ENCODE peak calls at places on chromosome 13, in six cellular contexts. H, L, S, N, C and D are unnamed samples.

GRCh38 chr13:42525035-42525504 is 48.9 kb upstream of the TNFSF11 start:
- DNase-seq in H (no peak), S (peak; percentile 15), N (no peak), L (no peak), C (no peak), D (peak; percentile 80)

GRCh38 chr13:111316161-111316730 is 4.2 kb upstream of the TEX29 start:
- DNase-seq in H (no peak), S (no peak), C (no peak), N (no peak), L (no peak), D (no peak)

GRCh38 chr13:20388184-20388583 is 137.5 kb downstream of the CRYL1 start:
- DNase-seq in S (no peak), C (no peak), H (no peak), L (no peak), N (peak; percentile 19), D (no peak)

GRCh38 chr13:84896128-84896527 is 903.1 kb downstream of the SLITRK6 start:
- DNase-seq in N (no peak), L (peak; percentile 51), C (peak; percentile 70), S (peak; percentile 49), H (no peak), D (peak; percentile 27)

GRCh38 chr13:109918179-109918651 is 131.8 kb upstream of the IRS2 start:
- DNase-seq in L (no peak), C (peak; percentile 11), S (peak; percentile 53), H (no peak), N (no peak), D (peak; percentile 32)

GRCh38 chr13:73001971-73002370 is 56.8 kb upstream of the KLF5 start:
- DNase-seq in H (no peak), L (no peak), S (no peak), N (no peak), C (no peak), D (no peak)

GRCh38 chr13:40026741-40027140 is 371.3 kb downstream of the COG6 start:
- DNase-seq in L (no peak), H (no peak), C (no peak), S (no peak), N (no peak), D (no peak)

GRCh38 chr13:51849145-51850101 is 4.4 kb upstream of the TMEM272 start:
- DNase-seq in H (no peak), S (peak; percentile 25), L (peak; percentile 58), C (peak; percentile 76), N (no peak), D (peak; percentile 16)

GRCh38 chr13:24276310-24276709 is 33.1 kb upstream of the C1QTNF9 start:
- DNase-seq in N (no peak), H (no peak), L (no peak), S (no peak), C (peak; percentile 25), D (no peak)

GRCh38 chr13:44409595-44409994 is 36.0 kb downstream of the SERP2 start:
- DNase-seq in L (no peak), N (no peak), S (no peak), H (no peak), C (no peak), D (no peak)

GRCh38 chr13:30745917-30746686 is 10.8 kb downstream of the ALOX5AP start:
- DNase-seq in N (no peak), S (no peak), H (no peak), L (no peak), C (peak; percentile 66), D (no peak)

GRCh38 chr13:77460195-77460594 is 75.3 kb upstream of the SCEL start:
- DNase-seq in H (peak; percentile 27), L (no peak), C (peak; percentile 91), S (no peak), N (peak; percentile 39), D (no peak)

GRCh38 chr13:113083402-113084061 is 22.1 kb upstream of the F7 start:
- DNase-seq in S (peak; percentile 73), L (no peak), C (no peak), H (peak; percentile 30), N (no peak), D (no peak)

GRCh38 chr13:93847162-93847561 is 620.6 kb downstream of the GPC6 start:
- DNase-seq in N (no peak), S (peak; percentile 92), C (peak; percentile 20), H (no peak), L (no peak), D (peak; percentile 77)

GRCh38 chr13:20825476-20825875 is 51.7 kb upstream of the EEF1AKMT1 start:
- DNase-seq in H (no peak), N (no peak), S (peak; percentile 27), C (no peak), L (no peak), D (no peak)

GRCh38 chr13:39016789-39017188 is 21.1 kb downstream of the PROSER1 start:
- DNase-seq in S (peak; percentile 38), N (no peak), H (no peak), C (peak; percentile 50), L (peak; percentile 21), D (no peak)

GRCh38 chr13:20993661-20994440 is 67.5 kb downstream of the LATS2 start:
- DNase-seq in L (no peak), N (no peak), S (peak; percentile 94), H (no peak), C (peak; percentile 98), D (peak; percentile 43)

GRCh38 chr13:40983725-40984669 is 35.1 kb downstream of the ELF1 start:
- DNase-seq in C (no peak), N (no peak), H (no peak), L (no peak), S (no peak), D (no peak)

GRCh38 chr13:47672982-47673670 is 327.9 kb downstream of the SUCLA2 start:
- DNase-seq in N (no peak), S (peak; percentile 94), C (peak; percentile 33), L (no peak), H (no peak), D (peak; percentile 56)

DNA sequence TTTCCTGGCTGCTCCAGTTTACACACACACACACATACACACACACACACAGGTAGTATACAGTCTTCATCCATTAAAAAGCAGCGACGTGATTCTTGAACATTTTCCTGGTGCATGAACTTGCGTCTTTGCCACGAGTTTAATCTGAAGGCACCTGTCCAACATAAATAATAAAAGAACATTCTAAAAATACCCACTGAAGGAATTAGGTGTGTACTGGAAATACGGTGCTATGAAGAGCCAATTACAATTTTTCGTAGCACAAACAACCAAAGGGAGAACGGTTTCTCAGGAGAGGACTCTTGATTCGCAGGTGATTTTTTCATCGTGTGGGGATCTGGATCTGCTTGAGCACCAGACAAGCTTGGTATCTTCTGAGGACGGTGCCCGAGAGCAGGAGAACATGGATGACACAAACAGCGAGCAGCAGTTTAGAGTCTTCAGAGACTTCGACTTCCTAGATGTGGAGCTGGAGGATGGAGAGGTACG is 61.2 kb downstream of the ZAR1L start:
- DNase-seq in C (no peak), N (peak; percentile 52), S (no peak), H (no peak), L (no peak), D (no peak)
- H3K4me3 ChIP-seq in C (no peak overlapping the region), N (peak overlapping the region; percentile 40), S (no peak overlapping the region), H (no peak overlapping the region), L (no peak overlapping the region), D (no peak overlapping the region)

GRCh38 chr13:99313941-99314340 is 6.7 kb upstream of the GPR183 start:
- DNase-seq in C (no peak), H (no peak), N (no peak), L (no peak), S (no peak), D (no peak)

GRCh38 chr13:99311748-99312492 is 4.7 kb upstream of the GPR183 start:
- DNase-seq in N (no peak), H (no peak), S (peak; percentile 67), L (no peak), C (peak; percentile 34), D (no peak)

GRCh38 chr13:99312493-99312883 is 5.3 kb upstream of the GPR183 start:
- DNase-seq in S (peak; percentile 99), L (no peak), N (no peak), H (peak; percentile 59), C (peak; percentile 93), D (peak; percentile 93)

GRCh38 chr13:99314640-99315176 is 7.5 kb upstream of the GPR183 start:
- DNase-seq in S (peak; percentile 40), L (no peak), C (no peak), H (no peak), N (no peak), D (peak; percentile 94)

GRCh38 chr13:99313473-99313872 is 6.3 kb upstream of the GPR183 start:
- DNase-seq in L (no peak), H (no peak), S (peak; percentile 33), C (no peak), N (no peak), D (no peak)
- H3K4me3 ChIP-seq in L (no peak overlapping the region), H (no peak overlapping the region), S (no peak overlapping the region), C (no peak overlapping the region), N (no peak overlapping the region), D (no peak overlapping the region)

GRCh38 chr13:27921421-27921960 is 1.7 kb downstream of the PDX1 start:
- DNase-seq in L (no peak), C (peak; percentile 49), N (no peak), S (no peak), H (no peak), D (no peak)

GRCh38 chr13:27921961-27922910 is 2.4 kb downstream of the PDX1 start:
- DNase-seq in C (peak; percentile 16), S (no peak), N (no peak), L (no peak), H (no peak), D (no peak)

GRCh38 chr13:27923794-27924528 is 4.2 kb downstream of the PDX1 start:
- DNase-seq in H (no peak), L (no peak), S (no peak), N (no peak), C (no peak), D (no peak)

GRCh38 chr13:27924529-27925141 is 4.8 kb downstream of the PDX1 start:
- DNase-seq in C (no peak), H (no peak), S (no peak), N (no peak), L (no peak), D (no peak)

GRCh38 chr13:27922974-27923612 is 3.3 kb downstream of the PDX1 start:
- DNase-seq in L (no peak), S (no peak), H (no peak), C (no peak), N (no peak), D (no peak)
- H3K4me3 ChIP-seq in L (no peak overlapping the region), S (no peak overlapping the region), H (no peak overlapping the region), C (no peak overlapping the region), N (no peak overlapping the region), D (no peak overlapping the region)

DNA sequence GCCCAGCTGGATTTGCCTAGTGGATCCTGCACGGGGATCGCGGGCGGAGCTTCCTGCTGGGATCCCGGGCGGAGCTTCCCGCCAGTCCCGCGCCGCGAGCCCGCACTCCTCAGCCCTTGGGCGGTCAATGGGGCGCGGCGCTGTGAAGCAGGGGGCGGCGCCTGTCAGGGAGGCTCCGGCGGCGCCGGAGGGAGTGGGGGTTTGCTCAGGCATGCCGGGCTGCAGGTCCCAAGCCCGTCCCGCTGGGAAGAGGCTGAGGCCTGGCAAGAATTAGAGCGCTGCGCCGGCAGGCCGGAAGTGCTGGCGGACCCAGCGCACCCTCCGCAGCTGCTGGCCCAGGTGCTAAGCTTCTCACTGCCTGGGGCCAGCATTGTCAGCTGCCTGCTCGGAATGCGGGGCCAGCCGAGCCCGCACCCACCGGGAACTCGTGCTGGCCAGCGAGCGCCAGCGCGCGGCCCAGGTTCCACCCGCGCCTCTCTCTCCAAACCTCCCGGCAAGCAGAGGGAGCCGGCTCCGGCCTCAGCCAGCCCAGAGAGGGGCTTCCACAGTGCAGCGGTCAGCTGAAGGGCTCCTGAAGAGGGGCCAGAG is 119.6 kb downstream of the PRR20E start:
- DNase-seq in L (no peak), H (no peak), S (no peak), C (no peak), N (no peak), D (no peak)
- H3K4me3 ChIP-seq in L (no peak overlapping the region), H (no peak overlapping the region), S (no peak overlapping the region), C (no peak overlapping the region), N (no peak overlapping the region), D (no peak overlapping the region)

GRCh38 chr13:26017932-26018690 is 33.7 kb downstream of the SHISA2 start:
- DNase-seq in L (no peak), H (no peak), S (peak; percentile 26), N (no peak), C (no peak), D (peak; percentile 24)
- H3K4me3 ChIP-seq in L (no peak overlapping the region), H (no peak overlapping the region), S (no peak overlapping the region), N (no peak overlapping the region), C (no peak overlapping the region), D (no peak overlapping the region)